ENCODE peak calls at places on chromosome 9, in nine cellular contexts. One of them, this sample, is unnamed.

GRCh38 chr9:33489070-33489469 is 15.3 kb upstream of the NOL6 start:
- DNase-seq in cardiac fibroblast: no peak
- DNase-seq in AG04450: no peak
- DNase-seq in BJ: peak
- DNase-seq in astrocyte of the spinal cord: peak
- DNase-seq in ovary: no peak
- DNase-seq in breast epithelium: no peak
- DNase-seq in HCT116: no peak
- DNase-seq in vagina: no peak
- DNase-seq in this sample: no peak

GRCh38 chr9:124774131-124774978 is 2.6 kb upstream of the OLFML2A start:
- DNase-seq in cardiac fibroblast: peak
- DNase-seq in AG04450: no peak
- DNase-seq in BJ: no peak
- DNase-seq in astrocyte of the spinal cord: peak
- DNase-seq in ovary: peak
- DNase-seq in breast epithelium: peak
- DNase-seq in HCT116: peak
- DNase-seq in vagina: no peak
- DNase-seq in this sample: no peak

GRCh38 chr9:88810826-88811225 is 180.4 kb upstream of the S1PR3 start:
- DNase-seq in cardiac fibroblast: no peak
- DNase-seq in AG04450: no peak
- DNase-seq in BJ: no peak
- DNase-seq in astrocyte of the spinal cord: no peak
- DNase-seq in ovary: no peak
- DNase-seq in breast epithelium: no peak
- DNase-seq in HCT116: no peak
- DNase-seq in vagina: no peak
- DNase-seq in this sample: no peak

GRCh38 chr9:136339958-136340310 is 12.6 kb downstream of the GPSM1 start:
- DNase-seq in cardiac fibroblast: no peak
- DNase-seq in AG04450: no peak
- DNase-seq in BJ: no peak
- DNase-seq in astrocyte of the spinal cord: no peak
- DNase-seq in ovary: no peak
- DNase-seq in breast epithelium: no peak
- DNase-seq in HCT116: no peak
- DNase-seq in vagina: no peak
- DNase-seq in this sample: no peak

GRCh38 chr9:124696101-124696500 is 75.0 kb downstream of the NR6A1 start:
- DNase-seq in cardiac fibroblast: peak
- DNase-seq in AG04450: no peak
- DNase-seq in BJ: no peak
- DNase-seq in astrocyte of the spinal cord: peak
- DNase-seq in ovary: no peak
- DNase-seq in breast epithelium: no peak
- DNase-seq in HCT116: no peak
- DNase-seq in vagina: no peak
- DNase-seq in this sample: no peak

GRCh38 chr9:123329329-123329955 is 26.6 kb upstream of the CRB2 start:
- DNase-seq in cardiac fibroblast: peak
- DNase-seq in AG04450: no peak
- DNase-seq in BJ: no peak
- DNase-seq in astrocyte of the spinal cord: no peak
- DNase-seq in ovary: no peak
- DNase-seq in breast epithelium: peak
- DNase-seq in HCT116: no peak
- DNase-seq in vagina: no peak
- DNase-seq in this sample: no peak

GRCh38 chr9:137205126-137206069 is at the start of the genes NDOR1 and TMEM203:
- DNase-seq in cardiac fibroblast: peak
- DNase-seq in AG04450: no peak
- DNase-seq in BJ: no peak
- DNase-seq in astrocyte of the spinal cord: peak
- DNase-seq in ovary: peak
- DNase-seq in breast epithelium: peak
- DNase-seq in HCT116: peak
- DNase-seq in vagina: no peak
- DNase-seq in this sample: no peak

GRCh38 chr9:100756217-100756616 is 178.3 kb downstream of the CAVIN4 start:
- DNase-seq in cardiac fibroblast: no peak
- DNase-seq in AG04450: no peak
- DNase-seq in BJ: no peak
- DNase-seq in astrocyte of the spinal cord: no peak
- DNase-seq in ovary: no peak
- DNase-seq in breast epithelium: no peak
- DNase-seq in HCT116: no peak
- DNase-seq in vagina: no peak
- DNase-seq in this sample: no peak

GRCh38 chr9:129989740-129990139 is 53.2 kb downstream of the FNBP1 start:
- DNase-seq in cardiac fibroblast: peak
- DNase-seq in AG04450: no peak
- DNase-seq in BJ: no peak
- DNase-seq in astrocyte of the spinal cord: peak
- DNase-seq in ovary: no peak
- DNase-seq in breast epithelium: no peak
- DNase-seq in HCT116: no peak
- DNase-seq in vagina: no peak
- DNase-seq in this sample: no peak

GRCh38 chr9:112554516-112554915 is 67.9 kb downstream of the KIAA1958 start:
- DNase-seq in cardiac fibroblast: no peak
- DNase-seq in AG04450: no peak
- DNase-seq in BJ: no peak
- DNase-seq in astrocyte of the spinal cord: peak
- DNase-seq in ovary: no peak
- DNase-seq in breast epithelium: no peak
- DNase-seq in HCT116: no peak
- DNase-seq in vagina: no peak
- DNase-seq in this sample: no peak

GRCh38 chr9:35733109-35733541 is 659 bp downstream of the CREB3 start:
- DNase-seq in cardiac fibroblast: peak
- DNase-seq in AG04450: no peak
- DNase-seq in BJ: no peak
- DNase-seq in astrocyte of the spinal cord: peak
- DNase-seq in ovary: no peak
- DNase-seq in breast epithelium: no peak
- DNase-seq in HCT116: peak
- DNase-seq in vagina: no peak
- DNase-seq in this sample: peak

GRCh38 chr9:124008855-124009834 is 2.4 kb upstream of the LHX2 start:
- DNase-seq in cardiac fibroblast: no peak
- DNase-seq in AG04450: no peak
- DNase-seq in BJ: no peak
- DNase-seq in astrocyte of the spinal cord: no peak
- DNase-seq in ovary: no peak
- DNase-seq in breast epithelium: no peak
- DNase-seq in HCT116: no peak
- DNase-seq in vagina: no peak
- DNase-seq in this sample: no peak

GRCh38 chr9:137211532-137211931 is 6.0 kb downstream of the NDOR1 start:
- DNase-seq in cardiac fibroblast: no peak
- DNase-seq in AG04450: no peak
- DNase-seq in BJ: no peak
- DNase-seq in astrocyte of the spinal cord: no peak
- DNase-seq in ovary: no peak
- DNase-seq in breast epithelium: no peak
- DNase-seq in HCT116: no peak
- DNase-seq in vagina: no peak
- DNase-seq in this sample: no peak

GRCh38 chr9:98962861-98963260 is 19.2 kb downstream of the COL15A1 start:
- DNase-seq in cardiac fibroblast: no peak
- DNase-seq in AG04450: no peak
- DNase-seq in BJ: no peak
- DNase-seq in astrocyte of the spinal cord: no peak
- DNase-seq in ovary: no peak
- DNase-seq in breast epithelium: no peak
- DNase-seq in HCT116: no peak
- DNase-seq in vagina: no peak
- DNase-seq in this sample: no peak

GRCh38 chr9:72839140-72839539 is 113.7 kb downstream of the ALDH1A1 start:
- DNase-seq in cardiac fibroblast: peak
- DNase-seq in AG04450: no peak
- DNase-seq in BJ: no peak
- DNase-seq in astrocyte of the spinal cord: no peak
- DNase-seq in ovary: no peak
- DNase-seq in breast epithelium: no peak
- DNase-seq in HCT116: no peak
- DNase-seq in vagina: no peak
- DNase-seq in this sample: no peak

GRCh38 chr9:5388026-5388806 is 48.5 kb upstream of the RLN1 start:
- DNase-seq in cardiac fibroblast: peak
- DNase-seq in AG04450: no peak
- DNase-seq in BJ: no peak
- DNase-seq in astrocyte of the spinal cord: peak
- DNase-seq in ovary: no peak
- DNase-seq in breast epithelium: no peak
- DNase-seq in HCT116: no peak
- DNase-seq in vagina: no peak
- DNase-seq in this sample: no peak

GRCh38 chr9:113164536-113165300 is 13.9 kb downstream of the SLC31A2 start:
- DNase-seq in cardiac fibroblast: peak
- DNase-seq in AG04450: no peak
- DNase-seq in BJ: peak
- DNase-seq in astrocyte of the spinal cord: peak
- DNase-seq in ovary: no peak
- DNase-seq in breast epithelium: no peak
- DNase-seq in HCT116: no peak
- DNase-seq in vagina: no peak
- DNase-seq in this sample: peak

GRCh38 chr9:105431413-105432246 is 16.2 kb upstream of the FSD1L start:
- DNase-seq in cardiac fibroblast: no peak
- DNase-seq in AG04450: no peak
- DNase-seq in BJ: no peak
- DNase-seq in astrocyte of the spinal cord: no peak
- DNase-seq in ovary: no peak
- DNase-seq in breast epithelium: no peak
- DNase-seq in HCT116: no peak
- DNase-seq in vagina: no peak
- DNase-seq in this sample: no peak

DNA sequence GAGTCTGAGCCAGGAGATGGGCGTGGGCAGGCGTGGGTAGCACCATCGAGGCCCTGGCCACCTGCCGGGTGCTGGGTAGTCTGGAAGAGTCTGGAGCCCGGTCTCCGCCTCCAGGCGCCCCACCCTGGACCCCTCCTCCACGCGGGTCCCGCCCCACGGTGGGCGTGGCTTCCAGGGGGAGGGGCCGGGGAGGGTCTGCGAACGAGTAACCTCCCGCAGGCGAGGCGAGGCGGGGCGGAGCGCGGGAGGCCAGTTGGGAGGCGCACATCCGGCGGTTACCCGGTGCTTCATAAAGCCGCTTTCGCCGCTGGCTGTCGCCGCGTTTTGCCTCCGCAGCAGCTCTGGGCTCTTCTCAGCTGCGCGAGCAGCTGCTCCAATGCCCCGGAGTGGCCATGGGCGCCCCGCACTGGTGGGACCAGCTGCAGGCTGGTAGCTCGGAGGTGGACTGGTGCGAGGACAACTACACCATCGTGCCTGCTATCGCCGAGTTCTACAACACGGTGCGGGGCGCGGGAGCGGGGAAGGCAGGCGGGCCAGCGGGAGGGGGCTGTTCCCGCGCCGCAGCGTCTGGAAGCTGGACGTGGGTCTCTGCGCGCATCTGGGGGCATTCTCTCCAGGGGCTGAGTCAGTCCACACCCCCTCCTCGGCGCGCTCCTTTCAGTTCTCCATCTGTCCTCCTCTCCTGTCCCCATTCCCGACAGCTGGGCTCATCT is at the start of gene ACER2:
- DNase-seq in cardiac fibroblast: peak
- DNase-seq in AG04450: peak
- DNase-seq in BJ: peak
- DNase-seq in astrocyte of the spinal cord: peak
- DNase-seq in ovary: peak
- DNase-seq in breast epithelium: peak
- DNase-seq in HCT116: peak
- DNase-seq in vagina: peak
- DNase-seq in this sample: peak
- TF ChIP-seq CTCF in cardiac fibroblast: no peak
- TF ChIP-seq CTCF in AG04450: peak
- TF ChIP-seq CTCF in BJ: peak
- TF ChIP-seq CTCF in astrocyte of the spinal cord: peak
- TF ChIP-seq CTCF in ovary: no peak
- TF ChIP-seq CTCF in breast epithelium: no peak
- TF ChIP-seq CTCF in HCT116: no peak
- TF ChIP-seq CTCF in vagina: no peak
- TF ChIP-seq CTCF in this sample: peak

GRCh38 chr9:131203438-131204219 is 72.7 kb downstream of the FAM78A start:
- DNase-seq in cardiac fibroblast: no peak
- DNase-seq in AG04450: no peak
- DNase-seq in BJ: no peak
- DNase-seq in astrocyte of the spinal cord: no peak
- DNase-seq in ovary: no peak
- DNase-seq in breast epithelium: no peak
- DNase-seq in HCT116: no peak
- DNase-seq in vagina: no peak
- DNase-seq in this sample: no peak
- TF ChIP-seq CTCF in cardiac fibroblast: peak
- TF ChIP-seq CTCF in AG04450: peak
- TF ChIP-seq CTCF in BJ: no peak
- TF ChIP-seq CTCF in astrocyte of the spinal cord: peak
- TF ChIP-seq CTCF in ovary: no peak
- TF ChIP-seq CTCF in breast epithelium: no peak
- TF ChIP-seq CTCF in HCT116: peak
- TF ChIP-seq CTCF in vagina: no peak
- TF ChIP-seq CTCF in this sample: peak

DNA sequence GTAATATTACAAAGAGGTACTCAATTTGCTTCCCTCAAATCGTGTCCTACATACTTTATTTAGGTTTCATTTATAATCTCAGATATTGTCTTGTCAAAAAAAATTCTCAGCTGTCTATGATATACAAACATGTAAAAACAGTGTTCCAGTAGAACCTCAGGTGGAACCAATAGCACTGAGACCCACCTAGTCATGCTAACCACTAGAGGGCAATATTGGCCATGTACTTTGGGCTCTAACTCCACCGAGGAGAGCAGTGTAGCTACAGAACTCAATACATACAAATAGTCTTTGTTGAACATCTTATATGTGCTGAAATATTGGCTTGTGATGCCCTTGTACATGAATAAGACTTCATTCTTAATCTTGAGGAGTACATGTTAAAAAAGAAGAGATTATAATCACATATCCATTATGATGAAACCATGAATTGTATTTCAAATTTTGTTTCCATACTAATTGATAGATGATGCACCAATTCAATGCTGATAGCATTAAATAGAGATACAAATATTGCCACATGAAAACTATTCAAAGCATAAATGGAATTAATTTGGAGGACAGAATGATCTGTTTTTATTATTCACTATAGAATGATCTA is 71.2 kb upstream of the CNTLN start:
- DNase-seq in cardiac fibroblast: peak
- DNase-seq in AG04450: peak
- DNase-seq in BJ: no peak
- DNase-seq in astrocyte of the spinal cord: peak
- DNase-seq in ovary: no peak
- DNase-seq in breast epithelium: no peak
- DNase-seq in HCT116: peak
- DNase-seq in vagina: no peak
- DNase-seq in this sample: peak
- TF ChIP-seq CTCF in cardiac fibroblast: peak
- TF ChIP-seq CTCF in AG04450: peak
- TF ChIP-seq CTCF in BJ: peak
- TF ChIP-seq CTCF in astrocyte of the spinal cord: peak
- TF ChIP-seq CTCF in ovary: peak
- TF ChIP-seq CTCF in breast epithelium: peak
- TF ChIP-seq CTCF in HCT116: no peak
- TF ChIP-seq CTCF in vagina: peak
- TF ChIP-seq CTCF in this sample: peak

GRCh38 chr9:133995012-133995896 is 3.1 kb upstream of the VAV2 start:
- DNase-seq in cardiac fibroblast: no peak
- DNase-seq in AG04450: no peak
- DNase-seq in BJ: no peak
- DNase-seq in astrocyte of the spinal cord: no peak
- DNase-seq in ovary: no peak
- DNase-seq in breast epithelium: no peak
- DNase-seq in HCT116: peak
- DNase-seq in vagina: no peak
- DNase-seq in this sample: no peak
- TF ChIP-seq CTCF in cardiac fibroblast: peak
- TF ChIP-seq CTCF in AG04450: peak
- TF ChIP-seq CTCF in BJ: peak
- TF ChIP-seq CTCF in astrocyte of the spinal cord: peak
- TF ChIP-seq CTCF in ovary: no peak
- TF ChIP-seq CTCF in breast epithelium: no peak
- TF ChIP-seq CTCF in HCT116: no peak
- TF ChIP-seq CTCF in vagina: no peak
- TF ChIP-seq CTCF in this sample: peak